ENCODE peak calls at places on chromosomes 7 and 10, in nine cellular contexts. Y, J, H, M, D, S, U, O and L are unnamed samples.

GRCh38 chr7:152541892-152542291 is 106.1 kb upstream of the KMT2C start:
- DNase-seq in Y (no peak), J (no peak), H (peak), M (no peak), D (no peak), S (no peak), U (no peak), O (no peak), L (no peak)

GRCh38 chr10:91034494-91035157 is 113.7 kb upstream of the ANKRD1 start:
- DNase-seq in Y (peak), J (peak), H (peak), M (no peak), D (peak), S (no peak), U (no peak), O (peak), L (peak)

GRCh38 chr7:155194531-155195140 is 103.0 kb upstream of the INSIG1 start:
- DNase-seq in Y (no peak), J (no peak), H (no peak), M (no peak), D (no peak), S (peak), U (no peak), O (no peak), L (no peak)

GRCh38 chr7:7384228-7384627 is 151.4 kb downstream of the COL28A1 start:
- DNase-seq in Y (no peak), J (no peak), H (no peak), M (no peak), D (no peak), S (no peak), U (no peak), O (no peak), L (no peak)

GRCh38 chr7:100156331-100157068 is 2.0 kb downstream of the TRAPPC14 start:
- DNase-seq in Y (no peak), J (no peak), H (no peak), M (peak), D (no peak), S (no peak), U (no peak), O (no peak), L (no peak)

GRCh38 chr7:42880392-42880791 is 31.5 kb downstream of the C7orf25 start:
- DNase-seq in Y (no peak), J (no peak), H (no peak), M (no peak), D (no peak), S (no peak), U (no peak), O (no peak), L (no peak)

GRCh38 chr7:134062460-134062859 is 64.7 kb upstream of the LRGUK start:
- DNase-seq in Y (no peak), J (no peak), H (no peak), M (no peak), D (no peak), S (no peak), U (no peak), O (no peak), L (no peak)

GRCh38 chr7:132575987-132576722 is at the start of gene PLXNA4:
- DNase-seq in Y (peak), J (no peak), H (no peak), M (no peak), D (no peak), S (peak), U (no peak), O (no peak), L (no peak)

GRCh38 chr7:128037081-128037480 is 5.8 kb upstream of the LRRC4 start:
- DNase-seq in Y (no peak), J (no peak), H (no peak), M (no peak), D (no peak), S (no peak), U (no peak), O (no peak), L (no peak)
- TF ChIP-seq CTCF in Y (peak), J (no peak), H (no peak), M (no peak), D (no peak), S (peak), U (peak), O (no peak), L (no peak)

DNA sequence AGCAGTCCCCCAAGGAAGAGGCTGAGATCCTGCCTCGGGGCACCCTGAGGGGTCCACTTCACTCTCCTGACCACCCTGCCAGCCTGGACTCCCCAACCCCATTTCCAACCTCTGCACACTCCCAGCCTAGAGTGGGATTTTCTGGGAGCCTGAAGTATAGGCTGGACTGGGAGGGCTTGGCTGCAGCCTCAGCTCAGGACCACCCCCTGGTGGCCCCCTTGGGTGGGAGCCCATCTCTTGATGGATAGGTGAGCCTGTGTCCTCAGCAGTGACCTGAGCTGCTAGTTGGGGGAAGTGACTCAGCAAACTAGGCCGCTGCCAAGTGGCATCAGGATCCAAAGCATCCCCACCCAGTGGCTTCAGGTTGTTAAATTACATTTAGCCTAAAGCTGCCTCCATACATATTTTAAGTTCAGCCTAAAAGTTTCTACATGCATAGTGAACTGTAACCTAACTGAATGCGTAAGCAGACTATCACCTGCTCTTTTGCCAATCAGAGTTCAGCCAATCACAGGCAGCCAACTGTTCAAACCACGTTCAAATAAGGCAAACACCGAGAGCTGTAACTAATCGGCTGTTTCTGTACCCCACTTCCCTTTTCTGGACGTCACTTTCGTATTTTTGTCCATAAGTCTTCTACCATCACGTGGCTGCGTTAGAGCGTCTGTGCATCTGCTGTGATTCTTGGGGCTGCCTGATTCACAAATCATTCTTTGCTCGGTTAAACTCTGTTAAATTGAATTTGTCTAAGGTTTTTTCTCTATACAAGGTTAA is 144.0 kb downstream of the PLPP4 start:
- DNase-seq in Y (peak), J (no peak), H (no peak), M (no peak), D (no peak), S (peak), U (no peak), O (no peak), L (no peak)
- TF ChIP-seq CTCF in Y (peak), J (no peak), H (no peak), M (no peak), D (no peak), S (peak), U (peak), O (no peak), L (peak)

GRCh38 chr7:113976508-113976907 is 57.7 kb upstream of the PPP1R3A start:
- DNase-seq in Y (no peak), J (no peak), H (no peak), M (no peak), D (no peak), S (no peak), U (no peak), O (no peak), L (no peak)
- TF ChIP-seq CTCF in Y (no peak), J (no peak), H (no peak), M (no peak), D (no peak), S (no peak), U (no peak), O (no peak), L (no peak)

GRCh38 chr10:79316671-79317431 is 30.4 kb upstream of the PPIF start:
- DNase-seq in Y (peak), J (peak), H (no peak), M (peak), D (no peak), S (no peak), U (no peak), O (no peak), L (no peak)
- TF ChIP-seq CTCF in Y (no peak), J (no peak), H (no peak), M (peak), D (no peak), S (no peak), U (peak), O (no peak), L (no peak)

DNA sequence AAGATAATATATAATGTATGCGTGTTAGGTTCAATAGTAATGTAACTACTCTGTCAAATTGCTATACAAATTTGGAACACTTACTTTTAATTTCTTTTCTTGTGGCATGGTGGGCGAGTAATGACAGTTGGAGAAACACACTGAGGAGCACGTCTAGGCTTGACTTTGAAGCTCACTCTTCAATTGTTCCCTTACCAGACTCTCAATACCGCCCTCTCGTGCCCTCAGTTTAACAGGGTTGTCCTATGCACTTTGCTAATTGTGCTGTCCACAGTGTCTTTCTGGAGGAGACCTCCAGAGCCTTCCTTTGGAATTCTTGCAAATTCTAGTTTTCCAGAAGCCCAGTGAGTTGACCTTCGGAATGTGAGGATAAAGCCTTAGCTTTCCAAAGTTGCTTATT is 107.2 kb upstream of the RELN start:
- DNase-seq in Y (peak), J (peak), H (peak), M (no peak), D (no peak), S (peak), U (peak), O (peak), L (no peak)
- TF ChIP-seq CTCF in Y (peak), J (peak), H (peak), M (no peak), D (no peak), S (peak), U (peak), O (peak), L (no peak)

GRCh38 chr10:75408512-75408881 is 6.9 kb upstream of the ZNF503 start:
- DNase-seq in Y (no peak), J (no peak), H (no peak), M (no peak), D (no peak), S (no peak), U (no peak), O (no peak), L (no peak)

GRCh38 chr10:75406158-75407065 is 4.8 kb upstream of the ZNF503 start:
- DNase-seq in Y (no peak), J (no peak), H (no peak), M (no peak), D (no peak), S (peak), U (no peak), O (no peak), L (no peak)

GRCh38 chr10:75407296-75407715 is 5.7 kb upstream of the ZNF503 start:
- DNase-seq in Y (no peak), J (no peak), H (no peak), M (no peak), D (no peak), S (peak), U (no peak), O (no peak), L (no peak)

GRCh38 chr10:75408911-75409885 is 7.6 kb upstream of the ZNF503 start:
- DNase-seq in Y (no peak), J (no peak), H (peak), M (peak), D (peak), S (peak), U (no peak), O (peak), L (no peak)

GRCh38 chr10:75407716-75408511 is 6.3 kb upstream of the ZNF503 start:
- DNase-seq in Y (no peak), J (no peak), H (no peak), M (no peak), D (no peak), S (peak), U (no peak), O (peak), L (no peak)
- TF ChIP-seq CTCF in Y (no peak), J (peak), H (no peak), M (no peak), D (no peak), S (no peak), U (no peak), O (no peak), L (no peak)

GRCh38 chr10:26857991-26858706 is 2.6 kb downstream of the ABI1 start:
- DNase-seq in Y (peak), J (peak), H (no peak), M (peak), D (no peak), S (no peak), U (peak), O (peak), L (peak)
- TF ChIP-seq CTCF in Y (no peak), J (no peak), H (no peak), M (no peak), D (no peak), S (no peak), U (no peak), O (no peak), L (no peak)

GRCh38 chr7:74489997-74490396 is 36.3 kb downstream of the GTF2IRD1 start:
- DNase-seq in Y (no peak), J (no peak), H (no peak), M (no peak), D (no peak), S (no peak), U (no peak), O (no peak), L (no peak)
- TF ChIP-seq CTCF in Y (no peak), J (no peak), H (no peak), M (no peak), D (no peak), S (no peak), U (no peak), O (no peak), L (no peak)